ENCODE peak calls at places on chromosomes 2 and 18, in five cellular contexts. D, X, J, O and E are unnamed samples. For H3K4me1, the result is how much of the 10 kb centered on the place peaks cover.

GRCh38 chr2:45027051-45027450 is 17.8 kb upstream of the SIX2 start:
- DNase-seq in D (no peak), X (no peak), J (no peak), O (no peak), E (no peak)

GRCh38 chr2:26401739-26402541 is at the start of gene DRC1:
- DNase-seq in D (peak), X (no peak), J (peak), O (peak), E (peak)

GRCh38 chr2:54597153-54597827 is 126.2 kb upstream of the EML6 start:
- DNase-seq in D (peak), X (no peak), J (peak), O (peak), E (no peak)

GRCh38 chr2:241033994-241034393 is 35.6 kb downstream of the SNED1 start:
- DNase-seq in D (no peak), X (no peak), J (no peak), O (no peak), E (no peak)

GRCh38 chr2:241859436-241860183 is 916 bp upstream of the PDCD1 start:
- DNase-seq in D (peak), X (no peak), J (peak), O (no peak), E (peak)

GRCh38 chr2:233414777-233415570 is 60.7 kb downstream of the DGKD start:
- DNase-seq in D (no peak), X (no peak), J (peak), O (peak), E (no peak)

GRCh38 chr2:98861601-98862000 is 74.4 kb downstream of the CRACDL start:
- DNase-seq in D (no peak), X (no peak), J (no peak), O (no peak), E (no peak)

GRCh38 chr2:43766006-43766405 is 7.8 kb upstream of the DYNC2LI1 start:
- DNase-seq in D (no peak), X (no peak), J (no peak), O (no peak), E (no peak)

GRCh38 chr18:29147944-29148343 is 971.0 kb upstream of the CDH2 start:
- DNase-seq in D (no peak), X (no peak), J (no peak), O (no peak), E (no peak)

GRCh38 chr18:61333746-61334490 is 688 bp downstream of the CDH20 start:
- DNase-seq in D (no peak), X (no peak), J (no peak), O (no peak), E (no peak)

GRCh38 chr2:109171444-109172334 is 42.7 kb downstream of the SH3RF3 start:
- DNase-seq in D (peak), X (no peak), J (peak), O (peak), E (no peak)

GRCh38 chr18:37483221-37483971 is 82.2 kb downstream of the CELF4 start:
- DNase-seq in D (peak), X (no peak), J (no peak), O (no peak), E (no peak)

GRCh38 chr18:6626457-6626856 is 103.1 kb upstream of the ARHGAP28 start:
- DNase-seq in D (no peak), X (no peak), J (no peak), O (no peak), E (no peak)

GRCh38 chr2:109647636-109648035 is 33.5 kb downstream of the SOWAHC start:
- DNase-seq in D (no peak), X (no peak), J (no peak), O (no peak), E (no peak)

GRCh38 chr18:48206887-48207286 is 202.3 kb downstream of the ZBTB7C start:
- DNase-seq in D (no peak), X (no peak), J (no peak), O (no peak), E (no peak)

GRCh38 chr2:8500124-8501054 is 181.5 kb upstream of the ID2 start:
- DNase-seq in D (no peak), X (no peak), J (no peak), O (no peak), E (no peak)

GRCh38 chr18:61893304-61893970 is 630 bp upstream of the RNF152 start:
- DNase-seq in D (peak), X (no peak), J (peak), O (peak), E (peak)

GRCh38 chr2:69031466-69031865 is 18.5 kb downstream of the ANTXR1 start:
- DNase-seq in D (no peak), X (no peak), J (no peak), O (no peak), E (no peak)

GRCh38 chr18:79200546-79201268 is 131.5 kb downstream of the ATP9B start:
- DNase-seq in D (peak), X (no peak), J (peak), O (no peak), E (peak)

GRCh38 chr2:203603451-203604389 is 68.6 kb upstream of the RAPH1 start:
- DNase-seq in D (no peak), X (no peak), J (no peak), O (no peak), E (no peak)

GRCh38 chr2:62382757-62383156 is 123.2 kb downstream of the TMEM17 start:
- DNase-seq in D (no peak), X (no peak), J (no peak), O (no peak), E (no peak)

GRCh38 chr18:60910534-60910933 is 422.7 kb upstream of the CDH20 start:
- DNase-seq in D (no peak), X (no peak), J (no peak), O (no peak), E (no peak)

GRCh38 chr2:215839309-215839708 is 174.0 kb downstream of the MREG start:
- DNase-seq in D (no peak), X (no peak), J (no peak), O (no peak), E (no peak)
- H3K4me1 ChIP-seq in D (under half), X (under half), J (under half), O (under half), E (under half)

DNA sequence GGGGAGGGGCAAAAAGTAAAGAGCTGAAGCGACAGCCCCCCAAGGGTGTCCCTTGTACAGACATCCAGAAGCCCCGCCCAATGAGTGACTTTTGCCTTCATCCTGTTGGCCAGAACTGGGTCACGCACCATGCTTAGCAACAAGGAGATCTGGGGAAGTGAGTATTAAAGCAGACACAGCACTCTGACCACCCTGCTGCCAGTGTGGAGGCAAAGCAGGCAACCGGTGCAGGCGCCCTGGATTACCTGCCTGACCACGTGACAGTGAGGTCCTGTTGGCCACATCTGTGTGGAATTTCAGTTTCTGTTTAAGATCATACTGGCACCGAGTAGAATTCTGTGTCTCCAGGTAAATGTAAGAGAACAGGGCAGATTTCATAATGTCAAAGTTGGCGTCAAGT is 21.6 kb upstream of the BIN1 start:
- DNase-seq in D (no peak), X (no peak), J (peak), O (peak), E (no peak)
- H3K4me3 ChIP-seq in D (no peak), X (no peak), J (peak), O (peak), E (no peak)

DNA sequence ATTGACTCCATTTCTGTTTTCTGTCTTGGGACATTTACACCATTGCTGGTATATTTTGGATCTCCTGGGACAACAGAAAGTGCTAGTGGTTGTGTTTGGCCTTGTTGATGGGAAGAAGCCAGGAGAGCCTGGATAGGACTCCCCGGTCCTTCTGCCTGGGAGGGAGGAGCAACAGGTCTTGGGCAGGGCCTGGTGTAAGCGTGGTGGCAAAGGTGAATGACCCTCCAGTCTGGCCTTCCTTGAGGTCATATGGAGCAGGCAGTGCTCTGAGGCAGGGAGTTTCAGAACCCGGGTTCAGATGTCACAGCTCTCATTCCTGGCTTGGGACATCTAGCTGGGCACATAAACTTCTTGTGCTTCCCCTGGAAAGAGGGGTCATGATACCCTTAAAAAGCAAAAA is 56.0 kb upstream of the RBM44 start:
- DNase-seq in D (no peak), X (no peak), J (no peak), O (no peak), E (no peak)
- H3K27ac ChIP-seq in D (peak), X (no peak), J (no peak), O (no peak), E (peak)

GRCh38 chr2:100008960-100009359 is 133.4 kb downstream of the AFF3 start:
- DNase-seq in D (no peak), X (no peak), J (no peak), O (no peak), E (no peak)
- H3K4me1 ChIP-seq in D (under half), X (under half), J (under half), O (under half), E (under half)